ENCODE peak calls at places on chromosome 12, in seven cellular contexts. I is type B pancreatic cell, J is fibroblast of villous mesenchyme, L is NCI-H2171 treated with DMSO at 0.1 percent for 48 hours, D is DND-41, G is heart right ventricle, F is lung. W is an unnamed sample.

GRCh38 chr12:109630815-109631214 is 57.2 kb downstream of the MVK start:
- DNase-seq in L (peak; percentile 23), G (no peak), D (no peak), J (no peak), F (no peak), I (no peak), W (no peak)

GRCh38 chr12:52631676-52632459 is 13.5 kb upstream of the KRT73 start:
- DNase-seq in D (no peak), J (no peak), L (no peak), G (no peak), I (peak; percentile 50), F (no peak), W (no peak)

GRCh38 chr12:66409195-66409871 is 107.0 kb downstream of the HELB start:
- DNase-seq in J (peak; percentile 75), D (peak; percentile 62), L (peak; percentile 62), F (no peak), G (peak; percentile 18), I (no peak), W (no peak)

GRCh38 chr12:57416039-57416996 is 14.5 kb downstream of the R3HDM2 start:
- DNase-seq in D (no peak), G (no peak), I (no peak), J (peak; percentile 14), F (no peak), L (no peak), W (no peak)

GRCh38 chr12:1592444-1593231 is 1.7 kb downstream of the FBXL14 start:
- DNase-seq in D (peak; percentile 76), J (peak; percentile 61), I (no peak), F (no peak), G (peak; percentile 59), L (peak; percentile 84), W (no peak)

GRCh38 chr12:58171914-58172313 is 230.5 kb downstream of the ATP23 start:
- DNase-seq in J (peak; percentile 46), D (no peak), L (no peak), G (no peak), I (no peak), F (no peak), W (no peak)

GRCh38 chr12:108302471-108303311 is 36.4 kb downstream of the CMKLR1 start:
- DNase-seq in I (no peak), J (peak; percentile 51), L (no peak), F (peak; percentile 77), G (peak; percentile 88), D (no peak), W (no peak)

GRCh38 chr12:67780580-67781084 is 132.1 kb downstream of the DYRK2 start:
- DNase-seq in G (no peak), D (no peak), I (no peak), F (no peak), J (no peak), L (no peak), W (no peak)

GRCh38 chr12:113005759-113006158 is 27.4 kb downstream of the OAS2 start:
- DNase-seq in F (no peak), G (no peak), I (no peak), D (peak; percentile 24), L (peak; percentile 29), J (peak; percentile 8), W (no peak)

GRCh38 chr12:102302553-102302952 is 104.9 kb upstream of the PMCH start:
- DNase-seq in F (no peak), I (no peak), J (peak; percentile 13), L (no peak), D (no peak), G (no peak), W (no peak)

GRCh38 chr12:107200394-107200793 is 107.0 kb upstream of the CRY1 start:
- DNase-seq in J (peak; percentile 26), G (no peak), L (peak; percentile 57), D (no peak), F (no peak), I (no peak), W (no peak)

GRCh38 chr12:6141048-6141447 is 16.6 kb upstream of the VWF start:
- DNase-seq in G (peak; percentile 56), J (peak; percentile 40), L (no peak), I (no peak), F (peak; percentile 54), D (no peak), W (no peak)

GRCh38 chr12:122841544-122842321 is 6.5 kb downstream of the HIP1R start:
- DNase-seq in G (no peak), I (no peak), J (peak; percentile 68), L (no peak), F (no peak), D (no peak), W (no peak)

GRCh38 chr12:84497819-84498218 is 414.8 kb downstream of the SLC6A15 start:
- DNase-seq in L (no peak), F (no peak), I (no peak), J (peak; percentile 21), D (no peak), G (no peak), W (no peak)

GRCh38 chr12:13024151-13024946 is 19.8 kb upstream of the FAM234B start:
- DNase-seq in J (peak; percentile 69), F (peak; percentile 38), L (peak; percentile 39), I (no peak), G (peak; percentile 15), D (no peak), W (no peak)

GRCh38 chr12:2169964-2170363 is 117.2 kb downstream of the CACNA1C start:
- DNase-seq in D (no peak), F (no peak), L (no peak), J (no peak), I (no peak), G (no peak), W (no peak)

GRCh38 chr12:104058796-104059195 is 5.5 kb upstream of the HCFC2 start:
- DNase-seq in G (no peak), D (no peak), J (no peak), L (no peak), I (no peak), F (no peak), W (no peak)

W was measured in D721Med.